ENCODE peak calls at places on chromosomes 12 and 14, in ten cellular contexts. G is fibroblast of pulmonary artery, B is GM06990, H is lower leg skin, C is astrocyte, K is AG10803, Q is IMR-90, V is left lung, M is progenitor cell of endocrine pancreas, P is mesothelial cell of epicardium. F is an unnamed sample.

GRCh38 chr12:50110127-50110761 is 1.8 kb upstream of the COX14 start:
- DNase-seq in V (no peak), P (no peak), M (no peak), K (no peak), H (no peak), C (no peak), Q (no peak), B (no peak), G (no peak), F (peak)

GRCh38 chr12:11856971-11857370 is 207.5 kb downstream of the ETV6 start:
- DNase-seq in C (no peak), M (no peak), V (no peak), H (no peak), B (no peak), P (no peak), G (no peak), Q (no peak), K (no peak), F (no peak)

GRCh38 chr14:50801706-50802105 is 29.3 kb downstream of the NIN start:
- DNase-seq in C (peak), Q (peak), V (no peak), H (no peak), P (no peak), M (no peak), B (no peak), K (peak), G (peak), F (no peak)

GRCh38 chr12:26736563-26737486 is 96.2 kb downstream of the ITPR2 start:
- DNase-seq in M (no peak), K (no peak), C (peak), Q (peak), P (no peak), G (peak), V (no peak), B (no peak), H (no peak), F (no peak)

GRCh38 chr14:39114073-39114838 is at the start of gene GEMIN2:
- DNase-seq in B (peak), Q (peak), V (peak), K (peak), H (peak), M (peak), C (peak), P (peak), G (peak), F (peak)

GRCh38 chr12:79420146-79420618 is 270.6 kb downstream of the PAWR start:
- DNase-seq in Q (peak), C (peak), V (no peak), M (no peak), K (peak), G (peak), B (no peak), H (no peak), P (no peak), F (no peak)

GRCh38 chr14:104395941-104396681 is 183.5 kb upstream of the C14orf180 start:
- DNase-seq in M (no peak), P (no peak), C (no peak), Q (no peak), H (peak), G (no peak), K (no peak), V (peak), B (no peak), F (no peak)

GRCh38 chr12:116931665-116932064 is 20.9 kb downstream of the FBXW8 start:
- DNase-seq in V (no peak), H (no peak), K (no peak), B (no peak), P (no peak), G (no peak), C (no peak), Q (no peak), M (no peak), F (no peak)

GRCh38 chr14:62213516-62213915 is 451.3 kb downstream of the SNAPC1 start:
- DNase-seq in Q (peak), P (no peak), C (peak), K (no peak), B (peak), V (no peak), M (no peak), G (peak), H (no peak), F (no peak)

GRCh38 chr14:63523735-63524408 is 19.3 kb downstream of the PPP2R5E start:
- DNase-seq in V (no peak), P (no peak), M (no peak), B (no peak), Q (no peak), K (no peak), C (no peak), H (no peak), G (no peak), F (no peak)

GRCh38 chr12:107666009-107666408 is 19.6 kb upstream of the PWP1 start:
- DNase-seq in K (no peak), P (no peak), M (no peak), Q (no peak), H (no peak), G (no peak), V (no peak), C (no peak), B (no peak), F (no peak)

GRCh38 chr12:57661376-57661775 is 28.4 kb upstream of the B4GALNT1 start:
- DNase-seq in H (no peak), P (no peak), G (no peak), B (no peak), Q (no peak), M (no peak), C (no peak), K (no peak), V (no peak), F (no peak)

GRCh38 chr14:101402936-101403660 is 158.2 kb upstream of the DIO3 start:
- DNase-seq in K (peak), P (no peak), G (peak), C (no peak), H (peak), M (no peak), B (no peak), V (no peak), Q (no peak), F (no peak)

GRCh38 chr12:132490481-132491348 is 764 bp downstream of the FBRSL1 start:
- DNase-seq in C (peak), H (no peak), M (no peak), B (no peak), V (no peak), G (peak), K (peak), Q (peak), P (no peak), F (no peak)

GRCh38 chr14:75141967-75142366 is 15.1 kb upstream of the NEK9 start:
- DNase-seq in B (no peak), G (peak), K (peak), Q (peak), V (no peak), M (no peak), H (no peak), C (peak), P (no peak), F (no peak)

GRCh38 chr12:60279224-60279623 is 683.4 kb downstream of the SLC16A7 start:
- DNase-seq in V (no peak), Q (peak), C (peak), G (peak), B (no peak), M (no peak), H (no peak), P (no peak), K (peak), F (no peak)

GRCh38 chr14:84937044-84937443 is 592.9 kb upstream of the FLRT2 start:
- DNase-seq in K (no peak), B (no peak), C (no peak), Q (no peak), M (no peak), G (no peak), P (no peak), V (no peak), H (no peak), F (no peak)

GRCh38 chr14:33916663-33917565 is 34.0 kb downstream of the EGLN3 start:
- DNase-seq in H (no peak), C (peak), Q (no peak), K (no peak), G (peak), P (no peak), M (no peak), V (no peak), B (no peak), F (no peak)

GRCh38 chr12:124542021-124542941 is 25.1 kb downstream of the NCOR2 start:
- DNase-seq in K (no peak), P (no peak), M (no peak), B (no peak), Q (no peak), V (peak), H (no peak), G (no peak), C (no peak), F (no peak)

GRCh38 chr12:109716512-109717389 is 3.1 kb downstream of the FAM222A start:
- DNase-seq in G (no peak), K (peak), V (no peak), Q (peak), P (no peak), C (no peak), H (peak), B (no peak), M (no peak), F (no peak)

GRCh38 chr12:56931474-56931978 is 2.7 kb downstream of the SDR9C7 start:
- DNase-seq in M (no peak), C (peak), V (no peak), K (peak), B (peak), G (peak), Q (peak), H (no peak), P (no peak), F (no peak)

GRCh38 chr14:61661471-61661988 is 33.8 kb upstream of the HIF1A start:
- DNase-seq in V (no peak), P (no peak), H (no peak), G (peak), C (peak), B (peak), Q (peak), K (peak), M (no peak), F (no peak)

GRCh38 chr12:21301-22189 is 45.0 kb upstream of the IQSEC3 start:
- DNase-seq in C (no peak), Q (no peak), K (no peak), H (peak), V (peak), B (no peak), G (no peak), M (no peak), P (no peak), F (no peak)

GRCh38 chr12:1360812-1361211 is 233.6 kb downstream of the FBXL14 start:
- DNase-seq in B (no peak), Q (peak), K (peak), V (no peak), G (peak), M (no peak), P (no peak), C (peak), H (no peak), F (no peak)

GRCh38 chr12:12305568-12306300 is 38.9 kb upstream of the LRP6 start:
- DNase-seq in V (no peak), H (no peak), C (no peak), G (no peak), Q (no peak), K (no peak), M (no peak), B (no peak), P (no peak), F (no peak)

GRCh38 chr12:82645414-82645813 is 41.3 kb upstream of the TMTC2 start:
- DNase-seq in G (no peak), P (no peak), K (no peak), M (no peak), B (no peak), V (no peak), Q (no peak), C (no peak), H (no peak), F (no peak)
- TF ChIP-seq CTCF in G (no peak), P (no peak), K (no peak), M (no peak), B (no peak), V (no peak), Q (no peak), C (no peak), H (no peak), F (no peak)

GRCh38 chr14:102501751-102502315 is 7.7 kb downstream of the ANKRD9 start:
- DNase-seq in V (no peak), C (no peak), B (no peak), Q (no peak), H (no peak), P (no peak), G (no peak), K (no peak), M (no peak), F (no peak)
- TF ChIP-seq CTCF in V (no peak), C (no peak), B (peak), Q (no peak), H (no peak), P (no peak), G (no peak), K (no peak), M (no peak), F (no peak)

DNA sequence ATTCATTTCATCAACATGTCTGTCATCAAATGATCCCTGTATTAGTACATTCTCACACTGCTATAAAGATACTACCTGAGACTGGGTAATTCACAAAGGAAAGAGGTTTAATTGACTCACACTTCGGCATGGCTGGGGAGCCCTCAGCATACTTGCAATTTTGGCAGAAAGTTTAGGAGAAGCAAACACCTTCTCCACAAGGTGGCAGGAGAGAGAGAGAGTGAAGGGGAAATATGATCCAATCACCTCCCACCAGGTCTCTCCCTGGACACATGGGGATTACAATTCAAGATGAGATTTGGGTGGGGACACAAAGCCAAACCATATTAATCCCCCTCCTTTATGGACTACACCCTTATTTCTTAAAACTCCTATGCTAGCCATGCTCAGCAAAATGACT is 932.2 kb downstream of the FLRT2 start:
- DNase-seq in G (peak), M (no peak), B (no peak), Q (peak), H (no peak), K (peak), C (no peak), V (no peak), P (no peak), F (no peak)
- TF ChIP-seq CTCF in G (peak), M (peak), B (no peak), Q (peak), H (no peak), K (peak), C (no peak), V (no peak), P (no peak), F (no peak)

GRCh38 chr14:35353409-35354172 is 51.0 kb downstream of the NFKBIA start:
- DNase-seq in Q (no peak), H (no peak), P (no peak), M (no peak), K (no peak), C (no peak), G (no peak), B (no peak), V (no peak), F (no peak)
- TF ChIP-seq CTCF in Q (no peak), H (no peak), P (no peak), M (no peak), K (no peak), C (no peak), G (no peak), B (no peak), V (peak), F (no peak)

DNA sequence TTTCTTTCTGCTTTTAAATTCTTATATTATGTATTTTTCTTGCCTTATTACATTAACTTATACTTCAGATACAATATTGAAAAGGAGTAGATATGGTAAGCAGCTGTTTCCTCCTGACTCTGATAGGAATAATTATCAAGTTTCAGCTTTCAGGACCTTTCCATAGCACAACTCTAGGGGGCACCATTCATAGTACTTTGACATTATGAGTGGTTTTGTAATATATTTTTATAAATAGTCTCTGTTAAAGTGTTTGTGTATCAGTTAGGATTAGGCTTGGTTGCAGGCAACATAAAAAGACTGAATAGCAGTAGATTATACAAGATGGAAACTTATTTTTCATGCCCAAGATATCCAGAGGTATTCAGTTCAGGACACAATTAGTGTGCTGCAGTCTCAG is 27.9 kb upstream of the PARP11 start:
- DNase-seq in M (no peak), Q (no peak), K (no peak), C (no peak), P (no peak), H (no peak), V (no peak), B (no peak), G (no peak), F (no peak)
- TF ChIP-seq CTCF in M (peak), Q (no peak), K (no peak), C (no peak), P (no peak), H (no peak), V (no peak), B (no peak), G (no peak), F (no peak)

GRCh38 chr12:24728366-24728765 is 220.5 kb downstream of the BCAT1 start:
- DNase-seq in V (no peak), M (no peak), H (no peak), B (no peak), G (peak), Q (peak), P (no peak), K (peak), C (no peak), F (no peak)
- TF ChIP-seq CTCF in V (peak), M (peak), H (no peak), B (peak), G (peak), Q (peak), P (peak), K (peak), C (peak), F (peak)

GRCh38 chr14:23028800-23029199 is 5.9 kb downstream of the PSMB5 start:
- DNase-seq in Q (peak), C (peak), V (no peak), B (no peak), K (no peak), G (peak), M (no peak), P (no peak), H (no peak), F (no peak)

GRCh38 chr14:23035303-23036164 is 834 bp upstream of the PSMB5 start:
- DNase-seq in P (no peak), B (no peak), K (no peak), V (no peak), G (no peak), C (no peak), M (no peak), H (no peak), Q (no peak), F (no peak)

GRCh38 chr14:23030936-23031335 is 3.8 kb downstream of the PSMB5 start:
- DNase-seq in G (no peak), Q (peak), V (no peak), P (no peak), C (no peak), B (no peak), K (no peak), H (no peak), M (no peak), F (no peak)

GRCh38 chr14:23034498-23035302 is at the start of gene PSMB5:
- DNase-seq in Q (peak), H (peak), K (peak), P (peak), B (peak), M (peak), V (peak), C (peak), G (peak), F (peak)

DNA sequence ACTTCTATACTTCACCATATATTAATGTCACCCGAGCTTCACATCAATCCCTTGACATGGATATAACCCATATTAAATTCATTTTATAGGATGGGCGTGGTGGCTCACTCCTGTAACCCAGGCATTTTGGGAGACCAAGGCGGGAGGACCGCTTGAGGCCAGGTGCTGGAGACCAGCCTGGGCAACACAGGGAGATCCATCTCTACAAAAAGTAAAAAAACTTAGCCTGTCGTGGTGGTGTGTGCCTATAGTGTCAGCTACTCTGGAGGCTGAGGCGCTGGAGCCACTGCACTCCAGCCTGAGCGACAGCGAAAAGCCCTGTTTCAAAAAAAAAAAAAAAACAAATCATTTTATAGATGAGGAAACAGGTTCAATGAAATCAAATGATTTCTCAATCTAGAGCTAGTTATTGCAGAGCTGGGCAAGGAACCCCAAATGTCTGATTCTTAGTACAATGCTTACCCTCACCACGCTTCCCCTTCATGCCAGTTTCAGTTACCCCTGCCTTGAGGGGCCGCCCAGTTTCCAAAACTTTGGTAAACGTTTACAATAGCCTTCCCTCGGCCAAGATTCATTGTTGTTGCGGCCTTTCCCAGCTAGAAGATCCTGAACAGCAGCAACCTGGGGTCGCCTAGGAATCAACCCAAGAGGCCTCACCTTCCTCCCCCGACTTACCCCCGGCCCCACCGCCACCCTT is 751 bp downstream of the PSMB5 start:
- DNase-seq in K (no peak), M (no peak), Q (no peak), V (no peak), G (no peak), B (no peak), C (no peak), H (no peak), P (no peak), F (no peak)
- TF ChIP-seq CTCF in K (no peak), M (no peak), Q (no peak), V (no peak), G (no peak), B (no peak), C (no peak), H (no peak), P (no peak), F (no peak)